ENCODE peak calls at places on chromosomes 2 and 18, in ten cellular contexts. P, J, D, B, N, Z, R, L, E and G are unnamed samples.

GRCh38 chr2:218428846-218429558 is 10.1 kb downstream of the VIL1 start:
- DNase-seq in P (no peak), J (no peak), D (no peak), B (no peak), N (no peak), Z (no peak), R (no peak), L (peak), E (no peak), G (no peak)

GRCh38 chr2:133200684-133201421 is 367.4 kb downstream of the NCKAP5 start:
- DNase-seq in P (no peak), J (no peak), D (peak), B (peak), N (peak), Z (no peak), R (no peak), L (no peak), E (no peak), G (peak)

GRCh38 chr2:212021947-212022346 is 516.7 kb downstream of the ERBB4 start:
- DNase-seq in P (no peak), J (no peak), D (peak), B (peak), N (peak), Z (no peak), R (no peak), L (no peak), E (no peak), G (peak)

GRCh38 chr2:215609089-215610032 is 173.5 kb upstream of the FN1 start:
- DNase-seq in P (no peak), J (no peak), D (no peak), B (no peak), N (peak), Z (no peak), R (no peak), L (no peak), E (no peak), G (peak)

GRCh38 chr2:126244937-126245336 is 411.0 kb upstream of the GYPC start:
- DNase-seq in P (peak), J (no peak), D (no peak), B (peak), N (peak), Z (peak), R (no peak), L (no peak), E (peak), G (no peak)

GRCh38 chr2:1744151-1744445 is 217 bp downstream of the PXDN start:
- DNase-seq in P (peak), J (no peak), D (no peak), B (peak), N (no peak), Z (no peak), R (no peak), L (no peak), E (peak), G (no peak)

GRCh38 chr2:195612515-195613495 is 44.2 kb upstream of the SLC39A10 start:
- DNase-seq in P (peak), J (no peak), D (no peak), B (peak), N (peak), Z (no peak), R (no peak), L (no peak), E (peak), G (peak)

GRCh38 chr18:60656563-60656962 is 284.0 kb upstream of the MC4R start:
- DNase-seq in P (no peak), J (no peak), D (no peak), B (no peak), N (no peak), Z (no peak), R (no peak), L (no peak), E (no peak), G (no peak)

GRCh38 chr18:13831864-13832508 is 8.0 kb downstream of the MC5R start:
- DNase-seq in P (peak), J (no peak), D (peak), B (no peak), N (no peak), Z (no peak), R (no peak), L (no peak), E (peak), G (no peak)

GRCh38 chr2:230922951-230923717 is 1.9 kb downstream of the GPR55 start:
- DNase-seq in P (no peak), J (no peak), D (no peak), B (no peak), N (no peak), Z (no peak), R (no peak), L (no peak), E (no peak), G (no peak)

GRCh38 chr2:68987051-68987503 is 12.6 kb downstream of the GKN1 start:
- DNase-seq in P (no peak), J (no peak), D (no peak), B (no peak), N (no peak), Z (no peak), R (no peak), L (no peak), E (no peak), G (no peak)

GRCh38 chr2:157182834-157183396 is 74.6 kb upstream of the GALNT5 start:
- DNase-seq in P (no peak), J (no peak), D (no peak), B (peak), N (peak), Z (no peak), R (no peak), L (no peak), E (no peak), G (peak)

GRCh38 chr2:182915369-182916326 is 49.2 kb upstream of the FRZB start:
- DNase-seq in P (no peak), J (no peak), D (no peak), B (peak), N (peak), Z (peak), R (no peak), L (peak), E (no peak), G (no peak)

GRCh38 chr2:147628971-147629421 is 215.8 kb upstream of the ACVR2A start:
- DNase-seq in P (no peak), J (no peak), D (no peak), B (no peak), N (peak), Z (no peak), R (no peak), L (no peak), E (no peak), G (no peak)

GRCh38 chr2:157439792-157440186 is 4.1 kb downstream of the CYTIP start:
- DNase-seq in P (no peak), J (no peak), D (no peak), B (no peak), N (no peak), Z (no peak), R (no peak), L (no peak), E (no peak), G (no peak)

GRCh38 chr2:100246163-100247145 is 75.8 kb downstream of the LONRF2 start:
- DNase-seq in P (no peak), J (no peak), D (peak), B (no peak), N (peak), Z (no peak), R (no peak), L (no peak), E (peak), G (no peak)

GRCh38 chr2:71605173-71605641 is 151.8 kb downstream of the DYSF start:
- DNase-seq in P (no peak), J (no peak), D (no peak), B (no peak), N (no peak), Z (peak), R (no peak), L (peak), E (peak), G (no peak)

GRCh38 chr2:204124140-204124750 is 187.7 kb downstream of the ICOS start:
- DNase-seq in P (no peak), J (no peak), D (no peak), B (no peak), N (no peak), Z (no peak), R (no peak), L (no peak), E (no peak), G (no peak)

GRCh38 chr2:142672698-142673097 is 204.8 kb upstream of the KYNU start:
- DNase-seq in P (no peak), J (no peak), D (no peak), B (no peak), N (no peak), Z (no peak), R (no peak), L (no peak), E (no peak), G (no peak)

GRCh38 chr18:6078877-6079276 is 183.6 kb upstream of the TMEM200C start:
- DNase-seq in P (no peak), J (no peak), D (no peak), B (no peak), N (no peak), Z (no peak), R (no peak), L (no peak), E (no peak), G (no peak)

GRCh38 chr18:12883003-12883683 is 894 bp downstream of the PTPN2 start:
- DNase-seq in P (no peak), J (no peak), D (no peak), B (no peak), N (peak), Z (no peak), R (no peak), L (no peak), E (peak), G (no peak)

GRCh38 chr2:183207110-183207509 is 82.9 kb downstream of the NUP35 start:
- DNase-seq in P (no peak), J (no peak), D (peak), B (no peak), N (peak), Z (no peak), R (no peak), L (no peak), E (peak), G (no peak)

GRCh38 chr2:750628-751027 is 73.4 kb upstream of the TMEM18 start:
- DNase-seq in P (no peak), J (no peak), D (no peak), B (no peak), N (no peak), Z (no peak), R (no peak), L (no peak), E (no peak), G (no peak)

GRCh38 chr2:208466920-208467298 is 60.3 kb downstream of the PTH2R start:
- DNase-seq in P (no peak), J (no peak), D (no peak), B (no peak), N (no peak), Z (no peak), R (no peak), L (no peak), E (no peak), G (no peak)

GRCh38 chr18:52422985-52423601 is 83.1 kb downstream of the DCC start:
- DNase-seq in P (no peak), J (no peak), D (no peak), B (no peak), N (no peak), Z (no peak), R (no peak), L (no peak), E (peak), G (no peak)

GRCh38 chr2:207223051-207223450 is 57.3 kb upstream of the KLF7 start:
- DNase-seq in P (no peak), J (no peak), D (no peak), B (peak), N (peak), Z (no peak), R (no peak), L (no peak), E (no peak), G (peak)

GRCh38 chr2:25292408-25292807 is 49.3 kb downstream of the DNMT3A start:
- DNase-seq in P (no peak), J (no peak), D (no peak), B (no peak), N (no peak), Z (no peak), R (no peak), L (no peak), E (no peak), G (no peak)
- H3K27ac ChIP-seq in P (no peak), J (no peak), D (no peak), B (no peak), N (no peak), Z (peak), R (no peak), L (peak), E (no peak), G (no peak)

GRCh38 chr2:9440058-9440727 is 16.7 kb downstream of the CPSF3 start:
- DNase-seq in P (no peak), J (no peak), D (no peak), B (peak), N (peak), Z (no peak), R (no peak), L (no peak), E (no peak), G (peak)
- H3K27ac ChIP-seq in P (no peak), J (no peak), D (no peak), B (peak), N (peak), Z (no peak), R (no peak), L (no peak), E (no peak), G (peak)

DNA sequence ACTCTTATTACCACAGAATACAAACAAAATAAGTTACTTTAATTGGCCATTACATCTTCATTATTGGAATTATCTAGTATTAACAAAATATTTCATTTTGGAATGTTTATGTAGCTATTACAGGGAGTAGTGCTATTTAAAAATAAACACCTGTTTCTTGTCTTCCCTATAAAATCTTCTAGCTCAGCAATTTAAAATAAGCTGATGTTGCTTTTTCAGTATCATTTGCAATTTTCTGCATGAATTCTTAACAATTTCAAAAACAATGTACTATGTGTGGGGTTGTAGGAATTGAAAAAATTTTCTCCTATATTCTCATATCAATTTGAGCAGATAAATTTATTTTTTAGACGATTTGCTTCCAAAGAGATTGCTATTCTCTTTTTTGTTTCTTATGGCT is 1251.3 kb upstream of the CRIM1 start:
- DNase-seq in P (no peak), J (no peak), D (no peak), B (no peak), N (no peak), Z (no peak), R (no peak), L (no peak), E (no peak), G (no peak)
- H3K27ac ChIP-seq in P (no peak), J (no peak), D (no peak), B (no peak), N (no peak), Z (no peak), R (no peak), L (no peak), E (no peak), G (no peak)

GRCh38 chr18:74289137-74289536 is 2.6 kb downstream of the CYB5A start:
- DNase-seq in P (no peak), J (no peak), D (no peak), B (peak), N (peak), Z (no peak), R (no peak), L (no peak), E (no peak), G (no peak)
- H3K27ac ChIP-seq in P (no peak), J (no peak), D (no peak), B (no peak), N (peak), Z (no peak), R (no peak), L (no peak), E (no peak), G (no peak)

DNA sequence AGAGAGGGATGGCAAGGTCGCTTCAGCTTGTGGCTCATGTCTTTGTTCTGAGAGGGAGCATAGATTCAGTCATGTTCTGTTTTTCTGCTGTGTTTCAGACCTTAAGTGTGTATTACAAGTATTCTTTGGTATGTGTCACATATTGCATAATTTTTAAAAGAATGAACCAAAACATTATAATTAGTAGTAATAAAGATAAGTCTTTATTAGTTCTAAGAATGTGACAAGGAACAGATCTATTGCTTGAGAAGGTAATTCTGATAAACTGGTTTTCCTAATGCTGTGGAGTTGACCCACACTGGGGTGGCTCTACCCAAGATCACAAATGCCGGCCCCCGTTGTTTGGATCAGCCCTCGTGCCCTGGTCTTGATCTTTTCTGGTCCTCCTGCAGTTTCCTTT is 124.3 kb upstream of the FOSL2 start:
- DNase-seq in P (no peak), J (no peak), D (no peak), B (no peak), N (peak), Z (no peak), R (no peak), L (no peak), E (no peak), G (no peak)
- H3K27ac ChIP-seq in P (no peak), J (peak), D (peak), B (no peak), N (no peak), Z (peak), R (peak), L (no peak), E (no peak), G (peak)

GRCh38 chr2:120683701-120684100 is 52.0 kb upstream of the GLI2 start:
- DNase-seq in P (no peak), J (no peak), D (no peak), B (no peak), N (no peak), Z (no peak), R (no peak), L (no peak), E (no peak), G (no peak)
- H3K27ac ChIP-seq in P (no peak), J (no peak), D (no peak), B (no peak), N (peak), Z (no peak), R (no peak), L (no peak), E (no peak), G (no peak)

DNA sequence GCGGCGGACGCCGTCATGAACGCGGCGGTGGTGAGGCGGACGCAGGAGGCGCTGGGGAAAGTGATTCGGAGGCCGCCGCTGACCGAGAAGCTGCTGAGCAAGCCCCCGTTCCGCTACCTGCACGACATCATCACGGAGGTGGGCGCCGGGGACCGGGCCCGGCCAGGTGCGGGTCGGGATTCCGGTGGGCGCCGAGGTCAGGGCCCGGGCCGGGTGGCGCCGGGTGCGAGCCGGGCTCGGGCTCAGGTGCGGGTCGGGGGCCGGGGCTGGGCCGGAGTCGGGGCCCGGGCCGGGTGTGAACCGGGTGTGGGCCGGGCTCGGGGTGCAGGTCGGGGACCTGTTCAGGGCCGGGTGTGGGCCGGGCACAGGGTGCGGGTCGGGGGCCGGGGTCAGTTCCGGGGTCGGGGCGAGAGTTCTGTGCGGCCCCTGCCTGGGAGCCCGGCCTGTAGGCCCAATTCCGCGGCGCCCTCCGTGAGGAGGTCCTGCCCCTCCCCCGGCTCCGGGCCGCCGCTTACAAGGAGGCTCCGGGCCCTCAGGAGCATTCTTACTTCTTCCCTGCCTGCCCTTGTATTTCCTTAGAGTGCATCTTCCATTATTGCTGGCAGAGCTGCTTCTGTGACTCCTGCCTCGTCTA is 447 bp downstream of the TRAF3IP1 start:
- DNase-seq in P (no peak), J (no peak), D (no peak), B (peak), N (peak), Z (no peak), R (no peak), L (no peak), E (peak), G (no peak)
- H3K27ac ChIP-seq in P (no peak), J (peak), D (peak), B (peak), N (no peak), Z (peak), R (peak), L (peak), E (no peak), G (peak)

DNA sequence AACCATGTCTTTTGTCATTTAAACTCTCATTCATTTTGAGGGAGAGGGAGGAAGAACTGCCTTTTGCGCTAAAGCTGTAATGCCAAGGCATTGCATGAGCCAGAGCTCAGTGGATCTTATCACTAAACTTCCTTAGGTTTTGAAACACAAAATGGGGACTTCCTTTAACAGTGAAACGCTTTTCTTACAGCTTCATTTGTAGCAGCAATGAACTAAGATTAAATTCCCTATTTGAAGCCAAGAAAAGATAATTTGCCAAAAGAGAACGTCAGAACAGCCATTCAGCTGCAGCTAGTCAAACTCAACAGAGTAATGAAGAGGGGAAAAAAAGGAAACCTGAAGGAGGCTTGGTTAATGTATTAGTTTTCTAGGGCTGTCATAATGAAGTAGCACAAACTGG is 143.5 kb upstream of the MMADHC start:
- DNase-seq in P (no peak), J (no peak), D (no peak), B (no peak), N (no peak), Z (no peak), R (no peak), L (no peak), E (no peak), G (no peak)
- H3K27ac ChIP-seq in P (no peak), J (no peak), D (no peak), B (no peak), N (no peak), Z (no peak), R (no peak), L (no peak), E (no peak), G (peak)

DNA sequence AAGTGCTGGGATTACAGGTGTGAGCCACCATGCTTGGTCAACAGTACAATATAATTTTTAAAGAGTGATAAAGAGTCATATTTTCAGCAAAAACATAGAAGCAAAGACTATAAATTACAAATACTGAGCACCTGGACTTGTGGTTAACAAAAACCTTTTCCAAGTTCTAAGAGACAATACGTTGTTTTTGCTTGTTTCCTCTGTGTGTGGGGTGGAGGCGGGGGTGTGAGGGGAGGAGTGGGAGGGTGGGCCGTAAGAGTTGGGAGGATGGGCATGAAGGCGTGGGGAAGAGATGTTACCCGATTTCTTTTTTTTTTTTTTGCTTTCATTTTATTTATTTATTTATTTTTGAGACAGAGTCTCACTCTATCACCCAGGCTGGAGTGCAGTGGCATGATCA is 78.0 kb upstream of the WIPF1 start:
- DNase-seq in P (no peak), J (no peak), D (no peak), B (no peak), N (no peak), Z (no peak), R (no peak), L (no peak), E (no peak), G (no peak)
- H3K27ac ChIP-seq in P (no peak), J (no peak), D (no peak), B (no peak), N (no peak), Z (no peak), R (no peak), L (no peak), E (no peak), G (no peak)